ENCODE peak calls at places on chromosomes 13 and 19, in five cellular contexts. R is endothelial cell of umbilical vein, W is kidney, D is IMR-90, F is fibroblast of lung. O is an unnamed sample.

GRCh38 chr19:51317381-51317780 is 5.9 kb downstream of the IGLON5 start:
- DNase-seq in D (no peak), R (no peak), F (no peak), W (no peak), O (no peak)

GRCh38 chr13:29956771-29957170 is 106.4 kb upstream of the UBL3 start:
- DNase-seq in R (no peak), F (no peak), W (no peak), D (no peak), O (no peak)

GRCh38 chr13:27954406-27954851 is 14.7 kb downstream of the CDX2 start:
- DNase-seq in D (no peak), R (peak; percentile 31), W (no peak), F (peak; percentile 26), O (peak; percentile 71)

GRCh38 chr19:18063463-18063862 is 23.3 kb downstream of the IL12RB1 start:
- DNase-seq in D (no peak), W (no peak), F (no peak), R (no peak), O (peak; percentile 48)

GRCh38 chr19:40803857-40804782 is 5.1 kb downstream of the EGLN2 start:
- DNase-seq in D (no peak), F (no peak), R (no peak), W (peak; percentile 81), O (no peak)

GRCh38 chr13:99895428-99895998 is 76.1 kb downstream of the ZIC5 start:
- DNase-seq in D (no peak), F (no peak), R (peak; percentile 11), W (no peak), O (peak; percentile 29)

GRCh38 chr19:38661996-38662395 is 14.5 kb downstream of the ACTN4 start:
- DNase-seq in R (peak; percentile 26), W (no peak), D (no peak), F (no peak), O (no peak)

GRCh38 chr13:48234652-48235099 is 1.7 kb downstream of the ITM2B start:
- DNase-seq in W (no peak), R (peak; percentile 58), F (no peak), D (no peak), O (no peak)

GRCh38 chr13:70623260-70623659 is 515.0 kb upstream of the KLHL1 start:
- DNase-seq in F (peak; percentile 3), R (peak; percentile 57), W (no peak), D (peak; percentile 0), O (peak; percentile 2)

GRCh38 chr19:46015961-46016425 is 6.9 kb downstream of the PGLYRP1 start:
- DNase-seq in D (no peak), W (peak; percentile 63), R (no peak), F (no peak), O (peak; percentile 68)

GRCh38 chr13:39496487-39496998 is 106.5 kb downstream of the LHFPL6 start:
- DNase-seq in F (no peak), W (no peak), D (no peak), R (no peak), O (no peak)

GRCh38 chr19:55486971-55487883 is 1.0 kb upstream of the SSC5D start:
- DNase-seq in D (peak; percentile 97), W (peak; percentile 92), R (peak; percentile 83), F (peak; percentile 98), O (peak; percentile 44)
- H3K9ac ChIP-seq in D (peak overlapping the region; percentile 51), W (no peak overlapping the region), R (peak overlapping the region; percentile 76), F (peak overlapping the region; percentile 91), O (no peak overlapping the region)

DNA sequence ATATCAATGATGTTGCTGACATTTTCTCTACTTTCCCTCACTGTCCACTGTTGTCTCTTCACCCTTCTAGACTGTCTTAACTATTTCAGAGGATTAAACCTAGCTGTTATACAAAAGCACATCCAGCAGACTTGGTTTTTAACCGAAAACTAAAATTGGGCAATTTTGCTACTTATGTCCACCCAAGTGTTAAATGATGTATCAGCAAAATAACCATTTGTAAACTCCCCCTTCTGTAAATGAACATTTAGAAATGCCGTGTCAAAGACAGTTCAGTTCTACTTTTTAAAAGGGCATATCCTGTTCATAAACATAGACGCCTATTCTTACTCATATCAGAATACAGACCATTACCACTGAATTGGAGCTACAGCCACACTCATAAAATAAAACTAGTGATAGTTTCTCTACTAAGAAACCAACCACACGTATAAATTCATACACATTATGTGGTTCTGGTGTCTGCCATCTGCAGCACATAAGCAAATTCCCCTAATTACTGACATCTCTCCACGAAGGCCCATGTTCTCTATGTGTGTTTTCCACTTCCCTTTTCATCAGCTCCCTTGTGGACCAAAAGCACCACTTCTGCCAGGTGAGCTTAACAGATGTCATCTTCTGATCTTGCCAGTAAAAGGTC is 1091.8 kb downstream of the PCDH9 start:
- DNase-seq in D (no peak), R (no peak), F (no peak), W (no peak), O (no peak)
- H3K9ac ChIP-seq in D (no peak overlapping the region), R (no peak overlapping the region), F (no peak overlapping the region), W (no peak overlapping the region), O (no peak overlapping the region)

DNA sequence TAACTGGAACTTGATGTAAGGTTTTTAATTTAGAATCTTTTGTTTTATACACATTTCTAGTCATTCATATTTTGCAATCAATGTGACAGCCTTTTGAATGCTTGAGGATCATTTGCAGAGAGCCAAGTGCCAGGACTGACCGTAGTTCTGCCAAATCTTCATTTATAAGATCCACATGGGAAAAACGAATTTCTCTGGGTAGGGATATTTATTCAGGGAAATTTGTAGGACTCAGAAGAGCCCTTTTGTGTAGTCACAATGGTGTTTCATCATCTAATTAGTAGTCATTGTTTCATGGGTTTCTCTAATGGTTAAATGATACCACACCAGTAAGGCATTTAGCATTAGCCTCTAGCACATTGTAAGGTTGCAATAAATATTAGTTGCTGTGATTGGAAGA is 161.1 kb downstream of the LMO7 start:
- DNase-seq in R (no peak), D (no peak), W (no peak), F (no peak), O (no peak)
- H3K9ac ChIP-seq in R (no peak overlapping the region), D (no peak overlapping the region), W (no peak overlapping the region), F (no peak overlapping the region), O (no peak overlapping the region)

GRCh38 chr13:51768976-51769375 is 35.0 kb downstream of the DHRS12 start:
- DNase-seq in R (no peak), D (no peak), F (no peak), W (peak; percentile 67), O (no peak)
- H3K9ac ChIP-seq in R (no peak overlapping the region), D (no peak overlapping the region), F (no peak overlapping the region), W (no peak overlapping the region), O (no peak overlapping the region)

GRCh38 chr13:79741006-79741405 is 260.1 kb downstream of the NDFIP2 start:
- DNase-seq in F (peak; percentile 58), W (no peak), D (peak; percentile 71), R (no peak), O (no peak)
- H3K9ac ChIP-seq in F (no peak overlapping the region), W (no peak overlapping the region), D (no peak overlapping the region), R (no peak overlapping the region), O (no peak overlapping the region)

GRCh38 chr13:95155504-95155903 is 145.7 kb downstream of the ABCC4 start:
- DNase-seq in D (no peak), R (no peak), W (no peak), F (no peak), O (no peak)

GRCh38 chr13:95155093-95155492 is 146.2 kb downstream of the ABCC4 start:
- DNase-seq in D (no peak), W (no peak), F (no peak), R (no peak), O (no peak)

GRCh38 chr13:95153647-95154405 is 147.4 kb downstream of the ABCC4 start:
- DNase-seq in D (peak; percentile 21), W (no peak), R (peak; percentile 95), F (peak; percentile 14), O (no peak)

GRCh38 chr13:95154441-95154886 is 146.8 kb downstream of the ABCC4 start:
- DNase-seq in R (no peak), W (no peak), D (no peak), F (peak; percentile 25), O (no peak)

GRCh38 chr13:95156208-95156607 is 145.0 kb downstream of the ABCC4 start:
- DNase-seq in R (peak; percentile 50), W (no peak), F (peak; percentile 16), D (peak; percentile 17), O (no peak)
- H3K9ac ChIP-seq in R (no peak overlapping the region), W (no peak overlapping the region), F (no peak overlapping the region), D (no peak overlapping the region), O (no peak overlapping the region)